ENCODE peak calls at places on chromosome 11, in seven cellular contexts. C is thyroid gland; P is fibroblast of mammary gland; K is stomach; J is upper lobe of right lung; S is breast epithelium; H is CD4-positive, CD25-positive, alpha-beta regulatory T cell. Y is an unnamed sample.

GRCh38 chr11:109677876-109678275 is 255.9 kb downstream of the C11orf87 start:
- DNase-seq in C (no peak), P (no peak), K (no peak), J (no peak), S (no peak), H (no peak), Y (no peak)

GRCh38 chr11:64537876-64538275 is 53.1 kb upstream of the SLC22A12 start:
- DNase-seq in C (no peak), P (no peak), K (no peak), J (no peak), S (no peak), H (no peak), Y (no peak)

GRCh38 chr11:133713844-133714243 is 131.5 kb downstream of the SPATA19 start:
- DNase-seq in C (no peak), P (no peak), K (no peak), J (no peak), S (no peak), H (no peak), Y (no peak)

GRCh38 chr11:45457649-45458048 is 171.5 kb upstream of the SYT13 start:
- DNase-seq in C (no peak), P (peak), K (no peak), J (no peak), S (no peak), H (no peak), Y (no peak)

GRCh38 chr11:57303990-57304579 is 20.7 kb downstream of the TNKS1BP1 start:
- DNase-seq in C (peak), P (peak), K (no peak), J (no peak), S (no peak), H (no peak), Y (no peak)

GRCh38 chr11:121892131-121892681 is 223.8 kb downstream of the BLID start:
- DNase-seq in C (no peak), P (peak), K (no peak), J (no peak), S (no peak), H (no peak), Y (no peak)

GRCh38 chr11:115173136-115173535 is 331.1 kb downstream of the CADM1 start:
- DNase-seq in C (no peak), P (no peak), K (no peak), J (no peak), S (no peak), H (no peak), Y (no peak)

GRCh38 chr11:28961726-28962125 is 853.5 kb downstream of the METTL15 start:
- DNase-seq in C (no peak), P (peak), K (no peak), J (no peak), S (no peak), H (no peak), Y (no peak)

GRCh38 chr11:64251986-64252837 is 882 bp downstream of the PLCB3 start:
- DNase-seq in C (peak), P (no peak), K (peak), J (peak), S (no peak), H (no peak), Y (no peak)

DNA sequence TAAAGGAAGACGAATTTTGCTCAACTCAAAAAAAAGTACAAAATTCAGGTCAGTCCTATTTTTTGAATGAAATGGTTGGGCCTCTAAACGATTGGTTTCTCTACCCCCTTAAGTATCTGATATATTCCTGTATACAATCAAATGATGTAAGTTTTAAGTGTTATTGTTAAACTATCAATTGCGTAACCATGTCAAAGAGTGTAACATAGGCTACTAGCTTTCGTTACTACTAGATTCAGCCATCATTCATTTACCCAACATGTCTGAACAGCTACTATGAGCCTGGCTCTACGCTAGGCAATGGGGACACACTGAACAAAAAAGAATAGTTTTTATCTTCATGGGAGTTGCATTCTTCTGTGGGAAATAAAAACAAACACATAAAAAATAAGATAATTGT is 3.3 kb downstream of the RAB6A start:
- DNase-seq in C (no peak), P (peak), K (no peak), J (no peak), S (no peak), H (no peak), Y (no peak)
- H3K4me3 ChIP-seq in C (no peak), P (no peak), K (no peak), J (no peak), S (no peak), H (no peak), Y (no peak)

GRCh38 chr11:14361951-14362350 is 3.0 kb upstream of the RRAS2 start:
- DNase-seq in C (no peak), P (no peak), K (no peak), J (no peak), S (no peak), H (no peak), Y (no peak)

GRCh38 chr11:14360976-14361375 is 2.0 kb upstream of the RRAS2 start:
- DNase-seq in C (no peak), P (no peak), K (no peak), J (no peak), S (no peak), H (no peak), Y (no peak)

GRCh38 chr11:14364322-14364721 is 5.3 kb upstream of the RRAS2 start:
- DNase-seq in C (no peak), P (no peak), K (no peak), J (no peak), S (no peak), H (no peak), Y (no peak)

GRCh38 chr11:14359573-14360031 is 619 bp upstream of the RRAS2 start:
- DNase-seq in C (no peak), P (peak), K (no peak), J (no peak), S (no peak), H (no peak), Y (no peak)

DNA sequence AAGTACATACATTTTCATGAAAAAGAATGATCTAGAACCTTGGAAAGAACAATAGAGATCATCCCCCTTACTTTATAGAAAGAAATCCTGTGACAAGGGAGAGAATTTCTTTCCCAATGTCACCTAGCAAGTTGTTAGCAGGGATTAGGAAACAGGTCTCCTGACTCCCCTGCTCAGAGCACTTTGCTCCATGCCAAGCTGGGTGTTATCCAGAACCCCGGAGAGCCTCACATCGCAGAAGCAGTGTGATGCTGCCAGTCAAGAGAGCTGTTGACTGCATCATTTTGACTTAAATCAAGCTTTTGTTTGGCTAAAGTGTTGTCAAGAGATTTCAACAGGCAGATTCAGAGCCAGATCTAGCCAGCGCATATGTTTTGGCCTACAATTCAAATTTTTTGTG is 3.6 kb upstream of the RRAS2 start:
- DNase-seq in C (no peak), P (no peak), K (no peak), J (no peak), S (no peak), H (no peak), Y (no peak)
- H3K4me3 ChIP-seq in C (no peak), P (no peak), K (no peak), J (no peak), S (no peak), H (no peak), Y (no peak)

GRCh38 chr11:118005224-118006152 is 19.3 kb downstream of the IL10RA start:
- DNase-seq in C (no peak), P (no peak), K (no peak), J (no peak), S (no peak), H (no peak), Y (no peak)
- H3K4me3 ChIP-seq in C (no peak), P (no peak), K (no peak), J (no peak), S (no peak), H (no peak), Y (no peak)

GRCh38 chr11:128334311-128335044 is 252.9 kb downstream of the ETS1 start:
- DNase-seq in C (peak), P (no peak), K (no peak), J (no peak), S (no peak), H (no peak), Y (no peak)
- H3K4me3 ChIP-seq in C (no peak), P (no peak), K (no peak), J (no peak), S (no peak), H (no peak), Y (no peak)

GRCh38 chr11:9310485-9310884 is 3.9 kb downstream of the TMEM41B start:
- DNase-seq in C (no peak), P (no peak), K (no peak), J (no peak), S (no peak), H (no peak), Y (no peak)
- H3K4me3 ChIP-seq in C (no peak), P (no peak), K (no peak), J (no peak), S (no peak), H (no peak), Y (no peak)

GRCh38 chr11:1174441-1175370 is 17.0 kb downstream of the MUC5AC start:
- DNase-seq in C (no peak), P (no peak), K (no peak), J (no peak), S (no peak), H (no peak), Y (no peak)
- H3K4me3 ChIP-seq in C (no peak), P (no peak), K (no peak), J (no peak), S (no peak), H (no peak), Y (no peak)

GRCh38 chr11:62853279-62853965 is 14.0 kb upstream of the WDR74 start:
- DNase-seq in C (no peak), P (no peak), K (no peak), J (no peak), S (no peak), H (no peak), Y (no peak)
- H3K4me3 ChIP-seq in C (no peak), P (peak), K (peak), J (peak), S (peak), H (peak), Y (peak)

DNA sequence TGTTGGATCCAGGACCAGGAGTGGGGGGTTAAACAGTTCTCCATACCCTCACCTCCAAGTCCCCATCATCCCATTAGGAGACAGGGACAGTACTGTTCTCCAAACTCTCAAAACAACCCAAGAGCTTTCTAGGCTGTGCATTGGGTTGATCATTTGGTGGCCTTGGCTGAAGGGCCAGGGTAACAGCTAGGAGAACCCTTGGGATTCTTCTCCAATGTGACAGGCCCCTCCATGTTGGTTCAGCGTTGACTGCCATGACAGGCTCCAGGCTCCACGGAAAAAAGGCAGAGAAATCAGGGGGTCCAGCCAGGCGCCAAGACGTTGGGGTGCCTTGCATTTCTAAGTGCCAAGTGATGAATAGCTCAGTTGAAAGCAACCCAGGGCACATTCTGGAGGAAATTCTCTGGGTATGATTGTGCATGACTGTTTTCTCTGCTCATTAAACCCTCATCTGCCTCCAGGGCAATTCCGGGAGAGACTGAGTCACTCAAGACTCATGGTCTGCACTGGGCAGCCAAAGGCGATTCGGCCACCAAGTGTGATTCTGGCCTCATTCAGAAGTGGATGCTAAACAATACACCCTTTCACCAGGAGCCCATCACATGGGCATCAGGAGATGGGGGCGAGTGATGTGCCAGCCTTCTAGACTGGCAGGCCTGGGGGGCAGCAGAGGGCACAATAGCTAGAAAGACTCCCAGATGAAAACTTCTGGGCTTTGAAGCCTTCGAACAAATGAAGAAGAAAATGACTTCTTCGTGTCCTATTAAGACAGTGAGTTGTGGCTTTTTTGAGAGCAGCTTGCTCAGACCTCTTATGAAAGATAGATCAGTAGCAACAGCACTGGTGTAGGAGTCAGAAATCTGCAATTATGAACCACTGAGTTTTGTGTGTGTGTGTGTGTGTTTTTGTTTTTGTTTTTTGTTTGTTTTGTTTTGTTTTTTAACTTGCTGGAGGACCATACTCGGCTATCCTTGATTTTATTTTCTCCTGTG is 27.7 kb downstream of the CD44 start:
- DNase-seq in C (no peak), P (peak), K (no peak), J (no peak), S (peak), H (no peak), Y (no peak)
- H3K4me3 ChIP-seq in C (no peak), P (no peak), K (no peak), J (no peak), S (no peak), H (peak), Y (peak)

DNA sequence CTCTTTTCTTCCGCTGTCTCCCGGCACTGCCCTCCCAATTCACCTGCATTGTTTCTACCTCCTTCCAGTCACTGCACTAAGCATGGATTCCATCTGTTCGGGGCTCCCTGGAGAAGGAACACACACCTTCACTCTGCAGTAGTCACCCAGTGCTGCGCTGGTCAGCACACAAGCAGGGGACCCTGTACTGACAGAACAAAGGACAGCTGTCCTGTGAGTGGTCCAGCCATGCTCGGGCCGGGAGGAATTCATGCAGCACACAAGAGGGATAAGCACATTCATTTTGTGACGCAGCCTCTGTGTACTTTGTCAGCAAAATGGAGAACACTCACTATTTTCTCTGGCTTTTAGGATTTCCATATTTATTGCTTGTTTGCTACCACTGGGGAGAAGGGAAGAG is 167.3 kb downstream of the NTM start:
- DNase-seq in C (no peak), P (no peak), K (no peak), J (no peak), S (no peak), H (no peak), Y (no peak)
- H3K4me3 ChIP-seq in C (no peak), P (no peak), K (no peak), J (no peak), S (no peak), H (no peak), Y (no peak)

GRCh38 chr11:660681-661444 is 23.8 kb downstream of the DRD4 start:
- DNase-seq in C (no peak), P (no peak), K (no peak), J (no peak), S (no peak), H (no peak), Y (no peak)

GRCh38 chr11:662689-663274 is 25.7 kb downstream of the DRD4 start:
- DNase-seq in C (peak), P (peak), K (peak), J (peak), S (no peak), H (peak), Y (no peak)

GRCh38 chr11:665062-665706 is 28.1 kb downstream of the DRD4 start:
- DNase-seq in C (no peak), P (no peak), K (no peak), J (no peak), S (no peak), H (no peak), Y (no peak)

GRCh38 chr11:660281-660680 is 23.2 kb downstream of the DRD4 start:
- DNase-seq in C (no peak), P (no peak), K (no peak), J (no peak), S (no peak), H (no peak), Y (no peak)

GRCh38 chr11:665707-666281 is 28.7 kb downstream of the DRD4 start:
- DNase-seq in C (no peak), P (peak), K (no peak), J (no peak), S (peak), H (no peak), Y (no peak)
- H3K4me3 ChIP-seq in C (no peak), P (no peak), K (no peak), J (no peak), S (no peak), H (no peak), Y (no peak)